ENCODE peak calls at places on chromosomes 13 and 19, in six cellular contexts. One of them, this sample, is unnamed.

GRCh38 chr13:97600438-97601080 is 166.6 kb downstream of the RAP2A start:
- DNase-seq in left lung: no peak
- DNase-seq in M059J: peak
- DNase-seq in stimulated activated CD4-positive, alpha-beta T cell treated with anti-CD3 and anti-CD28 coated beads, Interleukin-4, amount 100 ng/mL, for 48 hours: no peak
- DNase-seq in WTC11: no peak
- DNase-seq in hippocampal formation: no peak
- DNase-seq in this sample: no peak

GRCh38 chr19:3832001-3832400 is 36.8 kb downstream of the ZFR2 start:
- DNase-seq in left lung: no peak
- DNase-seq in M059J: no peak
- DNase-seq in stimulated activated CD4-positive, alpha-beta T cell treated with anti-CD3 and anti-CD28 coated beads, Interleukin-4, amount 100 ng/mL, for 48 hours: no peak
- DNase-seq in WTC11: no peak
- DNase-seq in hippocampal formation: no peak
- DNase-seq in this sample: no peak

GRCh38 chr13:20363604-20364003 is 131.5 kb upstream of the GJB6 start:
- DNase-seq in left lung: no peak
- DNase-seq in M059J: no peak
- DNase-seq in stimulated activated CD4-positive, alpha-beta T cell treated with anti-CD3 and anti-CD28 coated beads, Interleukin-4, amount 100 ng/mL, for 48 hours: no peak
- DNase-seq in WTC11: no peak
- DNase-seq in hippocampal formation: no peak
- DNase-seq in this sample: no peak

GRCh38 chr19:44447864-44448674 is at the start of gene ZNF229:
- DNase-seq in left lung: peak
- DNase-seq in M059J: peak
- DNase-seq in stimulated activated CD4-positive, alpha-beta T cell treated with anti-CD3 and anti-CD28 coated beads, Interleukin-4, amount 100 ng/mL, for 48 hours: peak
- DNase-seq in WTC11: peak
- DNase-seq in hippocampal formation: peak
- DNase-seq in this sample: no peak

GRCh38 chr19:49591731-49592485 is 926 bp downstream of the PRR12 start:
- DNase-seq in left lung: peak
- DNase-seq in M059J: peak
- DNase-seq in stimulated activated CD4-positive, alpha-beta T cell treated with anti-CD3 and anti-CD28 coated beads, Interleukin-4, amount 100 ng/mL, for 48 hours: peak
- DNase-seq in WTC11: peak
- DNase-seq in hippocampal formation: no peak
- DNase-seq in this sample: no peak

GRCh38 chr19:2546128-2547032 is 70.5 kb downstream of the GADD45B start:
- DNase-seq in left lung: peak
- DNase-seq in M059J: peak
- DNase-seq in stimulated activated CD4-positive, alpha-beta T cell treated with anti-CD3 and anti-CD28 coated beads, Interleukin-4, amount 100 ng/mL, for 48 hours: no peak
- DNase-seq in WTC11: peak
- DNase-seq in hippocampal formation: peak
- DNase-seq in this sample: no peak

GRCh38 chr13:113548171-113548641 is 36.3 kb upstream of the TFDP1 start:
- DNase-seq in left lung: peak
- DNase-seq in M059J: no peak
- DNase-seq in stimulated activated CD4-positive, alpha-beta T cell treated with anti-CD3 and anti-CD28 coated beads, Interleukin-4, amount 100 ng/mL, for 48 hours: no peak
- DNase-seq in WTC11: no peak
- DNase-seq in hippocampal formation: no peak
- DNase-seq in this sample: no peak

GRCh38 chr13:106570354-106570822 is 2.5 kb upstream of the ARGLU1 start:
- DNase-seq in left lung: peak
- DNase-seq in M059J: no peak
- DNase-seq in stimulated activated CD4-positive, alpha-beta T cell treated with anti-CD3 and anti-CD28 coated beads, Interleukin-4, amount 100 ng/mL, for 48 hours: peak
- DNase-seq in WTC11: peak
- DNase-seq in hippocampal formation: no peak
- DNase-seq in this sample: peak

GRCh38 chr13:22080832-22081231 is 410.0 kb downstream of the FGF9 start:
- DNase-seq in left lung: no peak
- DNase-seq in M059J: no peak
- DNase-seq in stimulated activated CD4-positive, alpha-beta T cell treated with anti-CD3 and anti-CD28 coated beads, Interleukin-4, amount 100 ng/mL, for 48 hours: no peak
- DNase-seq in WTC11: no peak
- DNase-seq in hippocampal formation: no peak
- DNase-seq in this sample: no peak